ENCODE peak calls at places on chromosomes 3 and 15, in six cellular contexts. G is ovary, P is aorta, A is MM.1S, L is left lung, V is right lobe of liver. X is an unnamed sample.
A peak's percentile ranks its signal among the peaks of the same experiment; 100 is the strongest.

GRCh38 chr3:147361671-147362420 is 44.5 kb downstream of the ZIC4 start:
- DNase-seq in G (no peak), P (no peak), A (peak; percentile 30), L (no peak), V (peak; percentile 42), X (no peak)

GRCh38 chr3:65953301-65953812 is 85.4 kb downstream of the MAGI1 start:
- DNase-seq in G (no peak), P (no peak), A (peak; percentile 52), L (peak; percentile 79), V (peak; percentile 72), X (peak; percentile 88)

GRCh38 chr3:45026957-45027356 is 854 bp downstream of the CLEC3B start:
- DNase-seq in G (no peak), P (peak; percentile 89), A (no peak), L (no peak), V (no peak), X (no peak)

GRCh38 chr3:195031574-195032003 is 239.4 kb downstream of the XXYLT1 start:
- DNase-seq in G (no peak), P (no peak), A (no peak), L (no peak), V (peak; percentile 36), X (no peak)

GRCh38 chr15:85889956-85890619 is 95.4 kb upstream of the KLHL25 start:
- DNase-seq in G (no peak), P (no peak), A (no peak), L (no peak), V (no peak), X (no peak)

GRCh38 chr3:196486263-196486662 is 17.3 kb downstream of the RNF168 start:
- DNase-seq in G (no peak), P (no peak), A (no peak), L (no peak), V (peak; percentile 31), X (no peak)

GRCh38 chr15:50652671-50653070 is 33.9 kb downstream of the TRPM7 start:
- DNase-seq in G (no peak), P (no peak), A (no peak), L (no peak), V (no peak), X (no peak)

GRCh38 chr15:57440799-57441198 is 64.5 kb downstream of the CGNL1 start:
- DNase-seq in G (no peak), P (no peak), A (peak; percentile 39), L (no peak), V (no peak), X (no peak)

GRCh38 chr3:152348436-152349177 is 79.9 kb downstream of the MBNL1 start:
- DNase-seq in G (no peak), P (no peak), A (no peak), L (no peak), V (no peak), X (no peak)

GRCh38 chr3:121663171-121663847 is 2.6 kb upstream of the HCLS1 start:
- DNase-seq in G (no peak), P (no peak), A (no peak), L (no peak), V (no peak), X (no peak)

GRCh38 chr3:119304201-119304713 is 10.1 kb downstream of the ARHGAP31 start:
- DNase-seq in G (no peak), P (no peak), A (no peak), L (no peak), V (no peak), X (no peak)

GRCh38 chr3:112681822-112682325 is 40.9 kb upstream of the CCDC80 start:
- DNase-seq in G (no peak), P (no peak), A (no peak), L (no peak), V (no peak), X (no peak)

GRCh38 chr3:69113536-69113935 is 8.9 kb downstream of the LMOD3 start:
- DNase-seq in G (no peak), P (no peak), A (no peak), L (no peak), V (no peak), X (no peak)

GRCh38 chr3:154904328-154904727 is 175.8 kb upstream of the MME start:
- DNase-seq in G (no peak), P (no peak), A (peak; percentile 51), L (no peak), V (no peak), X (no peak)

GRCh38 chr3:77348244-77348855 is 308.5 kb downstream of the ROBO2 start:
- DNase-seq in G (no peak), P (no peak), A (peak; percentile 37), L (no peak), V (no peak), X (no peak)

GRCh38 chr3:133377396-133377795 is 22.5 kb upstream of the BFSP2 start:
- DNase-seq in G (no peak), P (no peak), A (peak; percentile 29), L (no peak), V (no peak), X (no peak)

GRCh38 chr15:68415501-68416157 is 16.3 kb downstream of the ITGA11 start:
- DNase-seq in G (no peak), P (no peak), A (no peak), L (no peak), V (no peak), X (no peak)

GRCh38 chr3:169895037-169895436 is 16.3 kb upstream of the SAMD7 start:
- DNase-seq in G (no peak), P (no peak), A (no peak), L (no peak), V (no peak), X (no peak)

GRCh38 chr3:169894110-169894509 is 17.3 kb upstream of the SAMD7 start:
- DNase-seq in G (no peak), P (no peak), A (no peak), L (no peak), V (no peak), X (no peak)

GRCh38 chr3:169897284-169897683 is 14.1 kb upstream of the SAMD7 start:
- DNase-seq in G (no peak), P (no peak), A (no peak), L (no peak), V (no peak), X (no peak)

GRCh38 chr3:169886671-169887070 is 16.9 kb upstream of the LRRC31 start:
- DNase-seq in G (peak; percentile 58), P (peak; percentile 82), A (no peak), L (no peak), V (peak; percentile 85), X (peak; percentile 52)

DNA sequence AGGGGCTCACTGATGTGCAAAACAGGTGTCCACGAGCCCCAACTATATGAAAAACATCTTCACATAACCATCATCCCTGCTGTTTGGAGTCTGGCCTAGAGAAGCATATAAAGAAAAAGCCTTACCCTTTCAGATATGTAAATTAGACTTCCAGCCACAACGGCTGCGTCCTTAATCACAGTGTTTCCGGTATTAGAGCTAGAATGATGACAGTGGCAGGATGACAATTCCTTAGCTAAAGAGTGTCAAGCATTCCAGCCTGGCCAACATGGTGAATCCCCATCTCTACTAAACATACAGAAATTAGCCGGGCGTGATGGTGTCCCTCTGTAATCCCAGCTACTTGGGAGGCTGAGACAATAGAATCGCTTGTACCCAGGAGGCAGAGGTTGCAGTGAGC is 19.5 kb upstream of the SAMD7 start:
- DNase-seq in G (no peak), P (no peak), A (peak; percentile 42), L (no peak), V (no peak), X (no peak)
- H3K27me3 ChIP-seq in G (no peaks in the 10 kb centered on the region), P (no peaks in the 10 kb centered on the region), A (no peaks in the 10 kb centered on the region), L (no peaks in the 10 kb centered on the region), V (no peaks in the 10 kb centered on the region), X (no peaks in the 10 kb centered on the region)

GRCh38 chr15:73753250-73754130 is at the start of gene INSYN1:
- DNase-seq in G (peak; percentile 80), P (no peak), A (no peak), L (no peak), V (peak; percentile 29), X (no peak)
- H3K27me3 ChIP-seq in G (no peaks in the 10 kb centered on the region), P (no peaks in the 10 kb centered on the region), A (peaks cover 77% of the 10 kb centered on the region), L (peaks cover 91% of the 10 kb centered on the region), V (no peaks in the 10 kb centered on the region), X (peaks cover 29% of the 10 kb centered on the region)

GRCh38 chr3:128469584-128469983 is 2.9 kb upstream of the DNAJB8 start:
- DNase-seq in G (no peak), P (no peak), A (no peak), L (no peak), V (no peak), X (no peak)
- H3K27me3 ChIP-seq in G (no peaks in the 10 kb centered on the region), P (no peaks in the 10 kb centered on the region), A (peaks cover 94% of the 10 kb centered on the region), L (peaks cover 40% of the 10 kb centered on the region), V (no peaks in the 10 kb centered on the region), X (no peaks in the 10 kb centered on the region)

DNA sequence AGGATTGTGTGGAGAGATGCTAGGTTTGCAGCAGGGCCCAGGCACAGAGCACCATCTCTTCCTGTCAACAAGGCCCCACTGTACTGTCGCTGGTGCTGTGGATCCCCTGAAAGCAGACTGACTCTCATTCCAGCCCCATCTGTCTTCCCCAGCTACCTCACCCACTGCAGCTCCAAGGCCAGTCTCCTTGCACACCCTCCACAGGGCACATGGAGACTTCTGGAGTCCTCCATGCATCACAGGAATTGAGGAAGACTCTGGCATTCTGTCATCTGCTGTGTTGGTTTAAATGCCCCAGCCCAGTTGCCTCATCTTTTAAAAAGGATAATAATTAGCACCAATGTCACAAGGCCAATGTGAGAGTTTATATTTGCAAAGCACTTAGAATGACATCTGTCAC is 301.2 kb downstream of the RPLP1 start:
- DNase-seq in G (no peak), P (no peak), A (no peak), L (no peak), V (no peak), X (no peak)
- H3K27me3 ChIP-seq in G (no peaks in the 10 kb centered on the region), P (no peaks in the 10 kb centered on the region), A (no peaks in the 10 kb centered on the region), L (no peaks in the 10 kb centered on the region), V (no peaks in the 10 kb centered on the region), X (no peaks in the 10 kb centered on the region)

GRCh38 chr3:123422457-123422856 is 26.4 kb downstream of the ADCY5 start:
- DNase-seq in G (no peak), P (peak; percentile 23), A (no peak), L (no peak), V (no peak), X (no peak)
- H3K27me3 ChIP-seq in G (no peaks in the 10 kb centered on the region), P (no peaks in the 10 kb centered on the region), A (no peaks in the 10 kb centered on the region), L (no peaks in the 10 kb centered on the region), V (no peaks in the 10 kb centered on the region), X (no peaks in the 10 kb centered on the region)

DNA sequence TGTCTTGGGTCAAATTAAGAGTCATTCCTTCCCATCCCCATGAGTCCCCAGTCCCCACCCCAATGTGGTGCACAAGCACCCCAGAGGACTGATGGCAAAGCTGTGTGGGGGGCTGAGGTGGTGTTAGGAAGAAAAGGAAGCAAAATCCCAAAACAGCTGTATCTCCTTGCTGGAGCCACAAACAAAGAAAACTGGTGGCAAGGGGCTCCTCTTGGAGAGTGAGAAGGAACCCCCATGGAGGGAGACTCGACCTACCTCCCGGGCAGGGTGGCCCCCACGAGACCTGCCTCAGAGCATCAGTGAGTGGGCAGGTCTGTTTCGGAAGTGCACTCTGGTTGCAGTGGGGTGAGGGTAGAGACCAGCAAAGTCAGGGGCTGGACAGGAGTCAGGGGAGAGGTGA is 29.2 kb downstream of the PRR23E start:
- DNase-seq in G (no peak), P (no peak), A (no peak), L (no peak), V (no peak), X (no peak)
- H3K27me3 ChIP-seq in G (no peaks in the 10 kb centered on the region), P (peaks cover 2% of the 10 kb centered on the region), A (peaks cover 17% of the 10 kb centered on the region), L (peaks cover 28% of the 10 kb centered on the region), V (no peaks in the 10 kb centered on the region), X (peaks cover 4% of the 10 kb centered on the region)

DNA sequence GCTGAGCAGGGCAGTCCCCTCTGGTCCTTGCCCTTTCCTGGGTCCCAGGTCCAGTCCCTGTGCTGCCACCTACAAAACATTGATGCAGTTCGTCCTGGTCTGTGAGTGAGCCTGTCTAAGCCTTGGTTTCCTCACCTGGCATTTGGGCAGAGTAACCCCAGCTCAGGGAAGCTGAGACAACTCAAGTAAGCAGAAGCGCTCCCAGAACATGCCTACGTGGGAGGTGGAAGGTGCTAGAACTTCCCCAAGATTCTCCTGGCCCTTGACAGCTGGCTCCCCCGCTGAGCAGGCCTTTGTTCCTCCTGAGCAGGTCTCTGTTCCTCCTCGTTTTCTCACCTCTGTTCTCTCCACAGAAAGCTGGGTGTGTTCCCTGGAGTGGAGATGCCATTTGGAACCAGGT is 30.5 kb downstream of the PRR20G start:
- DNase-seq in G (no peak), P (no peak), A (no peak), L (no peak), V (no peak), X (no peak)
- H3K27me3 ChIP-seq in G (no peaks in the 10 kb centered on the region), P (no peaks in the 10 kb centered on the region), A (peaks cover 5% of the 10 kb centered on the region), L (no peaks in the 10 kb centered on the region), V (no peaks in the 10 kb centered on the region), X (no peaks in the 10 kb centered on the region)

X was measured in breast epithelium.